ENCODE peak calls at places on chromosomes 11 and 22, in six cellular contexts. O, B, N, H, Z and P are unnamed samples.
A peak's percentile ranks its signal among the peaks of the same experiment; 100 is the strongest.

GRCh38 chr11:83008581-83008923 is 63.1 kb downstream of the RAB30 start:
- DNase-seq in B (no peak), H (no peak), N (no peak), O (peak; percentile 59), Z (no peak), P (peak; percentile 22)

GRCh38 chr22:43343262-43343988 is at the start of gene SCUBE1:
- DNase-seq in O (peak; percentile 7), N (peak; percentile 95), H (no peak), Z (peak; percentile 29), B (peak; percentile 57), P (no peak)

GRCh38 chr22:33884829-33885228 is 35.4 kb downstream of the LARGE1 start:
- DNase-seq in H (no peak), O (no peak), Z (no peak), B (no peak), N (no peak), P (no peak)

GRCh38 chr22:22767876-22768602 is 119.6 kb upstream of the IGLL5 start:
- DNase-seq in Z (peak; percentile 26), B (no peak), N (peak; percentile 37), H (no peak), O (peak; percentile 49), P (no peak)

GRCh38 chr11:113906038-113906437 is 1.4 kb downstream of the HTR3B start:
- DNase-seq in Z (peak; percentile 22), H (no peak), B (peak; percentile 48), O (peak; percentile 43), N (peak; percentile 76), P (peak; percentile 9)

GRCh38 chr11:45710561-45710960 is 45.1 kb upstream of the CHST1 start:
- DNase-seq in N (no peak), Z (no peak), B (no peak), O (no peak), H (no peak), P (no peak)

GRCh38 chr11:106137061-106137460 is 59.6 kb downstream of the AASDHPPT start:
- DNase-seq in N (no peak), B (no peak), H (no peak), Z (no peak), O (no peak), P (no peak)

GRCh38 chr11:67280791-67281551 is 8.1 kb upstream of the ANKRD13D start:
- DNase-seq in N (no peak), H (no peak), B (no peak), O (no peak), Z (no peak), P (no peak)

GRCh38 chr11:20089796-20090653 is 70.2 kb downstream of the DBX1 start:
- DNase-seq in Z (peak; percentile 71), O (no peak), B (peak; percentile 78), H (no peak), N (no peak), P (peak; percentile 47)

GRCh38 chr11:95144313-95145235 is 54.9 kb downstream of the ENDOD1 start:
- DNase-seq in H (no peak), O (peak; percentile 46), Z (peak; percentile 50), B (no peak), N (no peak), P (no peak)

GRCh38 chr11:123449436-123449835 is 19.4 kb downstream of the GRAMD1B start:
- DNase-seq in N (no peak), O (no peak), H (no peak), Z (no peak), B (no peak), P (no peak)

GRCh38 chr11:68756171-68756766 is 4.9 kb upstream of the TESMIN start:
- DNase-seq in O (peak; percentile 10), N (no peak), H (no peak), Z (no peak), B (no peak), P (no peak)

GRCh38 chr11:68751331-68751856 is at the start of gene TESMIN:
- DNase-seq in B (peak; percentile 93), Z (peak; percentile 74), H (peak; percentile 22), O (peak; percentile 54), N (peak; percentile 94), P (peak; percentile 62)

GRCh38 chr11:68750988-68751325 is 363 bp downstream of the TESMIN start:
- DNase-seq in H (no peak), Z (no peak), O (no peak), N (no peak), B (peak; percentile 5), P (no peak)

GRCh38 chr11:68750197-68750987 is 928 bp downstream of the TESMIN start:
- DNase-seq in H (no peak), O (no peak), B (peak; percentile 2), N (peak; percentile 71), Z (no peak), P (no peak)

GRCh38 chr11:68753300-68753699 is 2.0 kb upstream of the TESMIN start:
- DNase-seq in N (no peak), H (no peak), Z (no peak), O (no peak), B (no peak), P (no peak)
- TF ChIP-seq CTCF in N (no peak), H (no peak), Z (no peak), O (no peak), B (no peak), P (no peak)

DNA sequence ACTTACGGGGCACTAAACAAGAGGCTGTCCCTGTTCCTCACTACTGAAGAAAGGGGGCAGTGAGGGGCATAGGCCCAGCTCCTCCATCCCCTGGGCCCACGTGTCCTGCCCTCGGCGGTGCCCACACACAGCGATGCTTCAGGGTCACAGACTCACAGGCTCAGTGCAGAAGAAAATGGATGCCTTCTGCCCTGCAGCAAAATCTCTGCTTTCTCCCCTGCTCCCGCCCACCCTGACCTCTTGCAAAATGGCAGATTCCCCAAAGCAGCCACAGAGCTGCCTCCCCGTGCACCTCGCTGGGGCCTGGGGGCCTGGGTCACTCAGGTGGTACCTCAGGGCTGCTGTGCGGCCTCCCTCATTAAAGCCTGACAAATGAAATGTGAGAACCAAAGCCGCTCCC is 204.0 kb downstream of the DSCAML1 start:
- DNase-seq in Z (no peak), N (no peak), O (no peak), B (no peak), H (no peak), P (no peak)
- H3K4me3 ChIP-seq in Z (no peak overlapping the region), N (no peak overlapping the region), O (no peak overlapping the region), B (no peak overlapping the region), H (no peak overlapping the region), P (no peak overlapping the region)

GRCh38 chr11:78151804-78152203 is 12.4 kb upstream of the ALG8 start:
- DNase-seq in B (no peak), O (no peak), Z (no peak), H (no peak), N (no peak), P (no peak)

GRCh38 chr11:78150754-78151153 is 11.3 kb upstream of the ALG8 start:
- DNase-seq in B (no peak), N (no peak), O (no peak), H (no peak), Z (no peak), P (no peak)

GRCh38 chr11:78147807-78148206 is 8.4 kb upstream of the ALG8 start:
- DNase-seq in H (no peak), Z (no peak), B (no peak), N (no peak), O (no peak), P (no peak)

GRCh38 chr11:78150346-78150745 is 10.9 kb upstream of the ALG8 start:
- DNase-seq in Z (no peak), B (no peak), N (no peak), O (no peak), H (no peak), P (no peak)

DNA sequence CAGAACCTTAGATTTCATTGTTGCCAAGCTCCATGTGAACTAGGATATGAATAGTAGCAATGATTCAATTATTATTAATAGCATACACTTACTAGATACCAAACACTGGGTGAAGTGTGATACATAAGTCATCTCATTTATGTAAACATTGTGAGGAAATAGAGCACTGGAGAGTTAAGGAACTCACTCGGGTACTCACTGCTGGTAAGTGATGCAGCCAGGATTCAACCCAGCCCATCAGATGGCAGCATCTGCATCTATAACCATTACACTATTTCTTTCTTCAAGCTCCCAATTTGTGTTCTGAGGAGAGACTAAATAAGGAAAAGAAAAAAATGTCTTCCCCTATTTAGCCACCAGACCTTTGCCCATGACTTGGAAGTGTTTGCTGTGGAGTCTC is 10.2 kb upstream of the ALG8 start:
- DNase-seq in Z (peak; percentile 85), B (no peak), H (no peak), O (peak; percentile 80), N (no peak), P (peak; percentile 56)
- TF ChIP-seq CTCF in Z (peak; percentile 40), B (no peak), H (peak; percentile 19), O (peak; percentile 35), N (no peak), P (peak; percentile 48)

DNA sequence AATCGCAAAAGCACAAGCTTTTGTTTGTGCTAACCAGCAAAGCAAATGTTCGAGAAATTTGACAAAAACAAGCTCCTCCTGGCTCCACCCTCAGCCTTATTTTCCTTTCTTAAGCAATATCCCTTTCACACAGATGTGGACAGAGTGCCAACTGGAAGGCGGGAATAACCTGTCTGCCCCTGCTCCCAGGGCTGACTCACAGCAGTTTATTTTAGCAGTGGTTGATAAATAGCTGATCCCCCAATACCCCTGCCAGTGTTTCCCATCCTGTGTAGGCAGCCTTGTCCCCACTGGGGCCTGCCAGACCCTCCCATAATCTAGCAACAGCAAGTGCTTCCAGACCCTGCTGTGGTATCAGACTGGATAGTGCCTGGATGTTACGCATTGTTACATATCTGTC is 53.5 kb downstream of the PARVA start:
- DNase-seq in O (peak; percentile 97), N (no peak), H (peak; percentile 91), B (peak; percentile 82), Z (peak; percentile 96), P (peak; percentile 88)
- H3K4me3 ChIP-seq in O (peak overlapping the region; percentile 31), N (no peak overlapping the region), H (no peak overlapping the region), B (no peak overlapping the region), Z (no peak overlapping the region), P (no peak overlapping the region)